ENCODE peak calls at places on chromosome 17, in four cellular contexts. One of them, this sample, is unnamed.

GRCh38 chr17:31339906-31340661 is 18.7 kb upstream of the EVI2A start:
- DNase-seq in H1: no peak
- DNase-seq in GM12878: no peak
- DNase-seq in HepG2: no peak
- DNase-seq in this sample: peak; percentile 71

GRCh38 chr17:45868276-45868675 is 23.6 kb downstream of the SPPL2C start:
- DNase-seq in HepG2: no peak
- DNase-seq in H1: no peak
- DNase-seq in GM12878: no peak
- DNase-seq in this sample: no peak

GRCh38 chr17:46009681-46010596 is 10.9 kb downstream of the STH start:
- DNase-seq in H1: no peak
- DNase-seq in HepG2: no peak
- DNase-seq in GM12878: no peak
- DNase-seq in this sample: peak; percentile 30

GRCh38 chr17:67500261-67500660 is 123.2 kb downstream of the PITPNC1 start:
- DNase-seq in GM12878: no peak
- DNase-seq in H1: no peak
- DNase-seq in HepG2: no peak
- DNase-seq in this sample: no peak

GRCh38 chr17:42518046-42518754 is 17.8 kb upstream of the NAGLU start:
- DNase-seq in H1: no peak
- DNase-seq in GM12878: no peak
- DNase-seq in HepG2: no peak
- DNase-seq in this sample: peak; percentile 64

GRCh38 chr17:58398574-58399266 is 18.6 kb downstream of the RNF43 start:
- DNase-seq in H1: no peak
- DNase-seq in GM12878: no peak
- DNase-seq in HepG2: no peak
- DNase-seq in this sample: no peak

GRCh38 chr17:74491645-74492044 is 25.2 kb downstream of the CD300A start:
- DNase-seq in H1: no peak
- DNase-seq in HepG2: no peak
- DNase-seq in GM12878: no peak
- DNase-seq in this sample: no peak

GRCh38 chr17:41785876-41786226 is 660 bp downstream of the JUP start:
- DNase-seq in H1: peak; percentile 76
- DNase-seq in HepG2: no peak
- DNase-seq in GM12878: no peak
- DNase-seq in this sample: peak; percentile 65

GRCh38 chr17:59851431-59852375 is 41.0 kb downstream of the TUBD1 start:
- DNase-seq in GM12878: no peak
- DNase-seq in HepG2: no peak
- DNase-seq in H1: no peak
- DNase-seq in this sample: no peak

GRCh38 chr17:8828517-8828875 is 29.3 kb upstream of the MFSD6L start:
- DNase-seq in HepG2: no peak
- DNase-seq in GM12878: no peak
- DNase-seq in H1: no peak
- DNase-seq in this sample: no peak

GRCh38 chr17:1557355-1558095 is 5.1 kb downstream of the PITPNA start:
- DNase-seq in GM12878: no peak
- DNase-seq in H1: no peak
- DNase-seq in HepG2: no peak
- DNase-seq in this sample: no peak
- TF ChIP-seq BRCA1 in GM12878: no peak
- TF ChIP-seq BRCA1 in H1: no peak
- TF ChIP-seq BRCA1 in HepG2: no peak
- TF ChIP-seq BRCA1 in this sample: no peak

GRCh38 chr17:82933911-82934310 is 94.1 kb upstream of the ZNF750 start:
- DNase-seq in GM12878: no peak
- DNase-seq in HepG2: no peak
- DNase-seq in H1: no peak
- DNase-seq in this sample: no peak
- TF ChIP-seq CEBPB in GM12878: no peak
- TF ChIP-seq CEBPB in HepG2: no peak
- TF ChIP-seq CEBPB in H1: no peak
- TF ChIP-seq CEBPB in this sample: no peak

DNA sequence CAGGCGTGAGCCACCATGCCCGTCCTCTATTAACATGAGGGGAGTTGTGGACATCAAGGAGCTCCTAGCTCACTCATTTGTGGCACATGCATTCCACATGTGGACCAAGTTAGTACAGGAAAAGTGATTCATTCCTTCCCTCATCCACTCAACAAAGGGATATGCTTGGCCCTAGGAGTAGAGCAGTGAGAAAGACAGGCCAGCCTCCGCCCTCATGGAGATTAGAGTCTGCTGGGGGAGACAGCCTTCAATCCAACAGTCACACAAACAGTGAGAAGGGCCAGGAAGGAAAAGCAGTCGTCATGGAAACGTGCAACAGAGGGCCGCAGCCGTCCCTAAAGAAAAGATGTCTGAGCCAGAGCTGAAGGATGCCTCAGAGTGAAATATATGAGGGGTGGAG is 109.9 kb downstream of the VPS53 start:
- DNase-seq in HepG2: no peak
- DNase-seq in GM12878: no peak
- DNase-seq in H1: no peak
- DNase-seq in this sample: no peak
- TF ChIP-seq BRCA1 in HepG2: no peak
- TF ChIP-seq BRCA1 in GM12878: no peak
- TF ChIP-seq BRCA1 in H1: no peak
- TF ChIP-seq BRCA1 in this sample: no peak

DNA sequence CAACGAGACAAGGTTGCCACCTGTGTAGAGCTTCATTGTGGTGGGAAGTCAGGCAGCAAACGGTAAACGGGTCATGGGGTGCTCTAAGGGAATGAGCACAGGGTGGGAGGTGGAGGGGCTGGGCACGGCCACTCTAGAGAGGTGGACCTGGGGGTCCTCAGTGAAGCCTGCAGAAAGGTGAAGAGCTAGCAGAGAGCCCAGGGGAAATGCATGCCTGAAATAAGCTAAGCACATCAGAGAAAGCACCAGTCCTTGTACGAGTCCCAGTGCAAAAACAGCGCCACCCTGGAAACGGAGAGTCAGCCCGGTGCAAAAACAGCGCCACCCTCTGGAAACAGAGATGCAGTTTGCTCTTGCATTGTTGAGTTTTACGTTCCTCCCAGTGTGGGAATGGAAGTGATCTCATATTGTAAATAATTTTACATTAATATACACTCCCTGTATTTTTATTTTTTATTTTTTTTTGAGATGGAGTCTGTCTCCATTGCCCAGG is 65.0 kb downstream of the TBC1D16 start:
- DNase-seq in GM12878: no peak
- DNase-seq in HepG2: peak; percentile 77
- DNase-seq in H1: no peak
- DNase-seq in this sample: peak; percentile 48
- TF ChIP-seq CEBPB in GM12878: no peak
- TF ChIP-seq CEBPB in HepG2: no peak
- TF ChIP-seq CEBPB in H1: no peak
- TF ChIP-seq CEBPB in this sample: no peak

GRCh38 chr17:2916362-2916928 is 120.2 kb downstream of the RAP1GAP2 start:
- DNase-seq in HepG2: no peak
- DNase-seq in GM12878: no peak
- DNase-seq in H1: no peak
- DNase-seq in this sample: no peak
- TF ChIP-seq BRCA1 in HepG2: no peak
- TF ChIP-seq BRCA1 in GM12878: no peak
- TF ChIP-seq BRCA1 in H1: no peak
- TF ChIP-seq BRCA1 in this sample: no peak

GRCh38 chr17:17822189-17822978 is 14.4 kb downstream of the SREBF1 start:
- DNase-seq in GM12878: no peak
- DNase-seq in HepG2: no peak
- DNase-seq in H1: no peak
- DNase-seq in this sample: no peak
- TF ChIP-seq CEBPB in GM12878: no peak
- TF ChIP-seq CEBPB in HepG2: no peak
- TF ChIP-seq CEBPB in H1: no peak
- TF ChIP-seq CEBPB in this sample: no peak

GRCh38 chr17:66351053-66351452 is 48.6 kb downstream of the PRKCA start:
- DNase-seq in H1: no peak
- DNase-seq in GM12878: no peak
- DNase-seq in HepG2: no peak
- DNase-seq in this sample: no peak
- TF ChIP-seq BRCA1 in H1: no peak
- TF ChIP-seq BRCA1 in GM12878: no peak
- TF ChIP-seq BRCA1 in HepG2: no peak
- TF ChIP-seq BRCA1 in this sample: no peak

This sample was measured in K562.